ENCODE peak calls at places on chromosome 10, in nine cellular contexts. Z is A549; Q is tibial artery; I is fibroblast of lung; Y is neuronal stem cell; X is CD8-positive, alpha-beta memory T cell; M is prostate gland; V is effector memory CD4-positive, alpha-beta T cell; K is psoas muscle. P is an unnamed sample.
A peak's percentile ranks its signal among the peaks of the same experiment; 100 is the strongest.

GRCh38 chr10:27513451-27514191 is 9.5 kb downstream of the RAB18 start:
- DNase-seq in Q (no peak), Y (no peak), Z (no peak), K (no peak), I (peak; percentile 82), X (no peak), M (no peak), V (no peak), P (no peak)

GRCh38 chr10:6237189-6237496 is 34.4 kb downstream of the PFKFB3 start:
- DNase-seq in M (no peak), Q (no peak), I (no peak), X (no peak), Z (no peak), Y (no peak), K (no peak), V (no peak), P (no peak)

GRCh38 chr10:117460846-117461765 is 81.4 kb upstream of the EMX2 start:
- DNase-seq in I (no peak), Z (no peak), Q (peak; percentile 38), Y (no peak), X (no peak), V (no peak), M (no peak), K (no peak), P (no peak)

GRCh38 chr10:106402455-106402854 is 762.1 kb downstream of the SORCS1 start:
- DNase-seq in V (no peak), I (no peak), K (no peak), Q (no peak), M (no peak), Z (no peak), Y (no peak), X (no peak), P (no peak)

GRCh38 chr10:8150401-8150905 is 96.0 kb downstream of the GATA3 start:
- DNase-seq in Q (no peak), M (no peak), X (no peak), K (no peak), V (no peak), I (peak; percentile 75), Y (no peak), Z (no peak), P (no peak)

GRCh38 chr10:60465801-60466200 is 76.1 kb upstream of the ANK3 start:
- DNase-seq in X (no peak), Y (no peak), M (no peak), K (no peak), Z (no peak), Q (no peak), I (peak; percentile 56), V (no peak), P (no peak)

GRCh38 chr10:1425886-1426285 is 311.4 kb downstream of the ADARB2 start:
- DNase-seq in Z (no peak), K (no peak), Y (no peak), X (no peak), V (no peak), M (no peak), Q (no peak), I (no peak), P (no peak)

GRCh38 chr10:110657968-110658691 is 14.0 kb downstream of the RBM20 start:
- DNase-seq in Y (no peak), M (no peak), I (no peak), K (no peak), Q (no peak), Z (no peak), V (no peak), X (no peak), P (no peak)

GRCh38 chr10:49610015-49610734 is at the start of gene SLC18A3:
- DNase-seq in I (no peak), K (no peak), V (no peak), X (no peak), M (no peak), Q (no peak), Y (no peak), Z (no peak), P (no peak)

GRCh38 chr10:14474656-14475055 is 143.9 kb upstream of the FRMD4A start:
- DNase-seq in K (no peak), Y (no peak), X (no peak), Q (no peak), Z (no peak), I (no peak), V (no peak), M (no peak), P (peak; percentile 35)

GRCh38 chr10:11685787-11686218 is 56.4 kb upstream of the ECHDC3 start:
- DNase-seq in M (peak; percentile 46), I (peak; percentile 80), Q (peak; percentile 60), K (peak; percentile 62), V (peak; percentile 5), Z (no peak), Y (no peak), X (peak; percentile 53), P (peak; percentile 69)

GRCh38 chr10:91885362-91886079 is 23.8 kb downstream of the FGFBP3 start:
- DNase-seq in M (no peak), X (no peak), Z (no peak), I (no peak), V (no peak), Q (no peak), Y (no peak), K (no peak), P (no peak)

GRCh38 chr10:102396751-102397151 is 1.2 kb downstream of the NFKB2 start:
- DNase-seq in K (no peak), Q (no peak), V (no peak), Y (no peak), M (no peak), X (no peak), I (no peak), Z (no peak), P (peak; percentile 18)
- H3K4me3 ChIP-seq in K (peak overlapping the region; percentile 75), Q (peak overlapping the region; percentile 79), V (peak overlapping the region; percentile 84), Y (no peak overlapping the region), M (no peak overlapping the region), X (peak overlapping the region; percentile 100), I (no peak overlapping the region), Z (peak overlapping the region; percentile 56), P (peak overlapping the region; percentile 79)

GRCh38 chr10:125056161-125057132 is 103.9 kb downstream of the CTBP2 start:
- DNase-seq in Q (no peak), I (no peak), M (no peak), Z (no peak), Y (no peak), K (no peak), X (no peak), V (no peak), P (no peak)
- H3K27ac ChIP-seq in Q (peak overlapping the region; percentile 94), I (peak overlapping the region; percentile 91), M (peak overlapping the region; percentile 91), Z (no peak overlapping the region), Y (peak overlapping the region; percentile 69), K (peak overlapping the region; percentile 80), X (no peak overlapping the region), V (no peak overlapping the region), P (peak overlapping the region; percentile 88)

GRCh38 chr10:48399056-48399541 is 92.6 kb downstream of the MAPK8 start:
- DNase-seq in Q (no peak), Z (no peak), I (peak; percentile 27), K (no peak), Y (no peak), V (no peak), M (no peak), X (no peak), P (no peak)
- H3K4me3 ChIP-seq in Q (no peak overlapping the region), Z (no peak overlapping the region), I (no peak overlapping the region), K (no peak overlapping the region), Y (no peak overlapping the region), V (no peak overlapping the region), M (no peak overlapping the region), X (no peak overlapping the region), P (no peak overlapping the region)

DNA sequence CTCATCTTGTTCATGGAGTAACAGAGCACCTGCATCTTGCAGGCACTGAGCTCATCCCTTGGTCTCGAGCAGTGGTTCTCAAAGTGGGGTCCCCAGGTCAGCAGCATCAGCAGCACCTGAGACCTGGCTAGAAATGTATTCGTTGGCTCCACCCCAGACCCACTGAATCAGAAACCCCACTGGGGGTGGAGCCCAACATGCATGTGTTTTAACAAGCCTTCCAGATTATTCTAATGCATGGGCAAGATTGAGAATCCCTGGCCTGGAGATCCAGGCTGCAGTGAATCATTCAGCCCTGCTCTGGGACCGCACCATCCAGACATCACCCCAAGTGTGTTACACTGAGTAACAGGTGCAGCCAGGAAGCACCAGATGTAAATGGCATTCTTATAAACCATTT is 85.1 kb upstream of the PPIF start:
- DNase-seq in V (no peak), M (no peak), Y (no peak), X (no peak), Z (no peak), I (no peak), K (no peak), Q (no peak), P (no peak)
- H3K27ac ChIP-seq in V (no peak overlapping the region), M (peak overlapping the region; percentile 45), Y (no peak overlapping the region), X (no peak overlapping the region), Z (no peak overlapping the region), I (no peak overlapping the region), K (no peak overlapping the region), Q (no peak overlapping the region), P (no peak overlapping the region)

GRCh38 chr10:80205478-80206276 is at the start of gene ANXA11:
- DNase-seq in I (peak; percentile 61), M (peak; percentile 84), Q (peak; percentile 86), Y (peak; percentile 69), K (peak; percentile 87), V (peak; percentile 78), X (peak; percentile 91), Z (peak; percentile 78), P (peak; percentile 92)
- H3K4me3 ChIP-seq in I (peak within 1 kb of the TSS; percentile 73), M (peak within 1 kb of the TSS; percentile 89), Q (peak within 1 kb of the TSS; percentile 76), Y (peak within 1 kb of the TSS; percentile 83), K (peak within 1 kb of the TSS; percentile 96), V (peak within 1 kb of the TSS; percentile 82), X (peak within 1 kb of the TSS; percentile 80), Z (peak within 1 kb of the TSS; percentile 95), P (peak within 1 kb of the TSS; percentile 89)

GRCh38 chr10:89159761-89160160 is 47.4 kb downstream of the CH25H start:
- DNase-seq in K (no peak), M (no peak), V (no peak), Q (no peak), I (peak; percentile 22), Y (no peak), Z (no peak), X (no peak), P (no peak)
- H3K27ac ChIP-seq in K (no peak overlapping the region), M (no peak overlapping the region), V (no peak overlapping the region), Q (no peak overlapping the region), I (no peak overlapping the region), Y (no peak overlapping the region), Z (no peak overlapping the region), X (no peak overlapping the region), P (no peak overlapping the region)

DNA sequence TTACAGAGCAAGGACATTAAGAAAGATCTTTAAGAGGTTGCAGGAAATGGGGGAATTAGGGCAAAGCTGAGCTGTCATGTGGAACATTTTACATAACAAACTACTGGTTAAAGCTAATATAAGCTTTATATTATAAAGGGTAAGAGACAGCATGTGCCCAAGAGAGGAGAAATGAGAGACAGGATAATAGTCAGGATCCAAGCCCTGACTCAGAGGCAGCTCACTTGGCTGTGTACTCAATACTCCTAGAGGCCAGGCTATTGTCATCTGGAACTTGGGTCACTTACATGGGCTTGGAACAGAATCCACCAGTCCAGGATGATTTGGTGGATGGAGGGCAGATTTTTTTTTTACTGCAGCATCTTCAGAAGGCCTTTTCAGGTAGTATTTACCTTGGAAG is 418.6 kb upstream of the ZMIZ1 start:
- DNase-seq in I (peak; percentile 19), Q (no peak), Y (no peak), Z (no peak), X (no peak), V (no peak), M (no peak), K (no peak), P (no peak)
- H3K4me3 ChIP-seq in I (no peak overlapping the region), Q (no peak overlapping the region), Y (no peak overlapping the region), Z (no peak overlapping the region), X (no peak overlapping the region), V (no peak overlapping the region), M (no peak overlapping the region), K (no peak overlapping the region), P (no peak overlapping the region)

GRCh38 chr10:69359089-69360025 is 57.4 kb downstream of the TACR2 start:
- DNase-seq in M (no peak), X (no peak), Q (no peak), V (peak; percentile 40), Y (no peak), Z (no peak), K (no peak), I (no peak), P (no peak)
- H3K27ac ChIP-seq in M (peak overlapping the region; percentile 86), X (no peak overlapping the region), Q (peak overlapping the region; percentile 87), V (peak overlapping the region; percentile 38), Y (no peak overlapping the region), Z (peak overlapping the region; percentile 84), K (peak overlapping the region; percentile 93), I (no peak overlapping the region), P (no peak overlapping the region)

P was measured in heart left ventricle.